ENCODE peak calls at places on chromosomes 16 and 17, in six cellular contexts. One of them, this sample, is unnamed.

GRCh38 chr17:31593806-31594205 is 202.3 kb downstream of the RAB11FIP4 start:
- DNase-seq in effector memory CD4-positive, alpha-beta T cell: no peak
- DNase-seq in CD4-positive, alpha-beta memory T cell: no peak
- DNase-seq in heart right ventricle: peak; percentile 52
- DNase-seq in lower leg skin: no peak
- DNase-seq in CD8-positive, alpha-beta T cell: no peak
- DNase-seq in this sample: no peak

GRCh38 chr17:57811633-57812280 is 38.1 kb downstream of the MRPS23 start:
- DNase-seq in effector memory CD4-positive, alpha-beta T cell: no peak
- DNase-seq in lower leg skin: no peak
- DNase-seq in heart right ventricle: no peak
- DNase-seq in CD8-positive, alpha-beta T cell: no peak
- DNase-seq in CD4-positive, alpha-beta memory T cell: no peak
- DNase-seq in this sample: no peak

GRCh38 chr16:12146966-12147365 is 170.4 kb downstream of the SNX29 start:
- DNase-seq in CD8-positive, alpha-beta T cell: no peak
- DNase-seq in CD4-positive, alpha-beta memory T cell: no peak
- DNase-seq in lower leg skin: no peak
- DNase-seq in effector memory CD4-positive, alpha-beta T cell: no peak
- DNase-seq in heart right ventricle: no peak
- DNase-seq in this sample: no peak

GRCh38 chr16:68499011-68499410 is 40.1 kb upstream of the ZFP90 start:
- DNase-seq in CD4-positive, alpha-beta memory T cell: no peak
- DNase-seq in CD8-positive, alpha-beta T cell: no peak
- DNase-seq in lower leg skin: no peak
- DNase-seq in heart right ventricle: no peak
- DNase-seq in effector memory CD4-positive, alpha-beta T cell: no peak
- DNase-seq in this sample: peak; percentile 86

GRCh38 chr16:85370881-85371651 is 242.1 kb upstream of the GSE1 start:
- DNase-seq in CD4-positive, alpha-beta memory T cell: no peak
- DNase-seq in effector memory CD4-positive, alpha-beta T cell: no peak
- DNase-seq in heart right ventricle: no peak
- DNase-seq in CD8-positive, alpha-beta T cell: no peak
- DNase-seq in lower leg skin: peak; percentile 59
- DNase-seq in this sample: no peak

GRCh38 chr16:68396481-68396880 is 51.8 kb downstream of the SMPD3 start:
- DNase-seq in heart right ventricle: no peak
- DNase-seq in CD4-positive, alpha-beta memory T cell: peak; percentile 51
- DNase-seq in lower leg skin: no peak
- DNase-seq in effector memory CD4-positive, alpha-beta T cell: peak; percentile 17
- DNase-seq in CD8-positive, alpha-beta T cell: peak; percentile 74
- DNase-seq in this sample: peak; percentile 64

GRCh38 chr16:29909398-29909797 is 9.1 kb downstream of the ASPHD1 start:
- DNase-seq in CD4-positive, alpha-beta memory T cell: no peak
- DNase-seq in lower leg skin: no peak
- DNase-seq in CD8-positive, alpha-beta T cell: no peak
- DNase-seq in effector memory CD4-positive, alpha-beta T cell: no peak
- DNase-seq in heart right ventricle: no peak
- DNase-seq in this sample: no peak

GRCh38 chr17:59869941-59870218 is 22.9 kb downstream of the TUBD1 start:
- DNase-seq in lower leg skin: no peak
- DNase-seq in heart right ventricle: no peak
- DNase-seq in CD4-positive, alpha-beta memory T cell: no peak
- DNase-seq in CD8-positive, alpha-beta T cell: no peak
- DNase-seq in effector memory CD4-positive, alpha-beta T cell: no peak
- DNase-seq in this sample: no peak

GRCh38 chr16:84953051-84953746 is 58.1 kb downstream of the ZDHHC7 start:
- DNase-seq in CD4-positive, alpha-beta memory T cell: no peak
- DNase-seq in CD8-positive, alpha-beta T cell: no peak
- DNase-seq in effector memory CD4-positive, alpha-beta T cell: no peak
- DNase-seq in lower leg skin: no peak
- DNase-seq in heart right ventricle: no peak
- DNase-seq in this sample: no peak

GRCh38 chr16:79272141-79272577 is 328.4 kb downstream of the MAF start:
- DNase-seq in lower leg skin: no peak
- DNase-seq in heart right ventricle: no peak
- DNase-seq in effector memory CD4-positive, alpha-beta T cell: peak; percentile 40
- DNase-seq in CD4-positive, alpha-beta memory T cell: peak; percentile 75
- DNase-seq in CD8-positive, alpha-beta T cell: peak; percentile 72
- DNase-seq in this sample: peak; percentile 93

GRCh38 chr17:27631897-27632725 is 1.1 kb downstream of the LGALS9 start:
- DNase-seq in effector memory CD4-positive, alpha-beta T cell: no peak
- DNase-seq in lower leg skin: no peak
- DNase-seq in CD8-positive, alpha-beta T cell: no peak
- DNase-seq in heart right ventricle: no peak
- DNase-seq in CD4-positive, alpha-beta memory T cell: no peak
- DNase-seq in this sample: no peak

GRCh38 chr17:67980456-67980855 is 15.8 kb downstream of the C17orf58 start:
- DNase-seq in effector memory CD4-positive, alpha-beta T cell: no peak
- DNase-seq in CD4-positive, alpha-beta memory T cell: no peak
- DNase-seq in CD8-positive, alpha-beta T cell: no peak
- DNase-seq in lower leg skin: no peak
- DNase-seq in heart right ventricle: no peak
- DNase-seq in this sample: no peak

GRCh38 chr17:80811181-80812105 is 180.2 kb upstream of the CHMP6 start:
- DNase-seq in heart right ventricle: no peak
- DNase-seq in lower leg skin: no peak
- DNase-seq in CD8-positive, alpha-beta T cell: no peak
- DNase-seq in effector memory CD4-positive, alpha-beta T cell: no peak
- DNase-seq in CD4-positive, alpha-beta memory T cell: peak; percentile 58
- DNase-seq in this sample: no peak

GRCh38 chr17:9239260-9239820 is 218.0 kb downstream of the NTN1 start:
- DNase-seq in effector memory CD4-positive, alpha-beta T cell: no peak
- DNase-seq in CD8-positive, alpha-beta T cell: no peak
- DNase-seq in CD4-positive, alpha-beta memory T cell: peak; percentile 47
- DNase-seq in heart right ventricle: no peak
- DNase-seq in lower leg skin: no peak
- DNase-seq in this sample: no peak

GRCh38 chr16:106623-107324 is 28.7 kb downstream of the MPG start:
- DNase-seq in lower leg skin: peak; percentile 60
- DNase-seq in heart right ventricle: peak; percentile 53
- DNase-seq in effector memory CD4-positive, alpha-beta T cell: peak; percentile 20
- DNase-seq in CD4-positive, alpha-beta memory T cell: no peak
- DNase-seq in CD8-positive, alpha-beta T cell: peak; percentile 68
- DNase-seq in this sample: peak; percentile 71

GRCh38 chr16:87953308-87954208 is 2.3 kb downstream of the BANP start:
- DNase-seq in lower leg skin: no peak
- DNase-seq in effector memory CD4-positive, alpha-beta T cell: no peak
- DNase-seq in heart right ventricle: no peak
- DNase-seq in CD4-positive, alpha-beta memory T cell: no peak
- DNase-seq in CD8-positive, alpha-beta T cell: no peak
- DNase-seq in this sample: no peak
- H3K4me3 ChIP-seq in lower leg skin: no peak overlapping the region
- H3K4me3 ChIP-seq in effector memory CD4-positive, alpha-beta T cell: no peak overlapping the region
- H3K4me3 ChIP-seq in heart right ventricle: no peak overlapping the region
- H3K4me3 ChIP-seq in CD4-positive, alpha-beta memory T cell: no peak overlapping the region
- H3K4me3 ChIP-seq in CD8-positive, alpha-beta T cell: no peak overlapping the region
- H3K4me3 ChIP-seq in this sample: no peak overlapping the region

DNA sequence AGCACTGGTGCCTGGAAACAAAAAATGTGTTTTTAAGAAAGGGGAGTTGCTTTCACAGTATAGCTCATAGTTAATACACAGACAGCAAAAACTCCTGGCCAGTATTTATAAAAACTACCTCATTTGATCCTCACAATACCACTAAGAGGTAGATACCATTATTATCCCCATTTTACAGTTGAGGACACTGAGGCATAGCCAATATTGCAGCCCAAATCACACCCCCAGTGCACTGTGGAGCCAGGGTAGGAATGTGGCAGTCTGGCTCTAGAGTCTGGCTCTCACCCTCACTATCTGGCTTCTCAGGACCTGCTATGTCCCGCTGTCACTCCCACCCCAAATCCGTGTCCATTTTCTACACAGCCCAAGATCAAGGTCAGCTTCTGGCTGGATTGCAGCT is 2.6 kb downstream of the ARHGAP23 start:
- DNase-seq in CD8-positive, alpha-beta T cell: no peak
- DNase-seq in heart right ventricle: no peak
- DNase-seq in lower leg skin: no peak
- DNase-seq in CD4-positive, alpha-beta memory T cell: no peak
- DNase-seq in effector memory CD4-positive, alpha-beta T cell: no peak
- DNase-seq in this sample: no peak
- H3K4me3 ChIP-seq in CD8-positive, alpha-beta T cell: no peak overlapping the region
- H3K4me3 ChIP-seq in heart right ventricle: no peak overlapping the region
- H3K4me3 ChIP-seq in lower leg skin: no peak overlapping the region
- H3K4me3 ChIP-seq in CD4-positive, alpha-beta memory T cell: no peak overlapping the region
- H3K4me3 ChIP-seq in effector memory CD4-positive, alpha-beta T cell: no peak overlapping the region
- H3K4me3 ChIP-seq in this sample: no peak overlapping the region

GRCh38 chr16:22732959-22733358 is 81.0 kb upstream of the HS3ST2 start:
- DNase-seq in lower leg skin: no peak
- DNase-seq in CD8-positive, alpha-beta T cell: no peak
- DNase-seq in effector memory CD4-positive, alpha-beta T cell: no peak
- DNase-seq in CD4-positive, alpha-beta memory T cell: no peak
- DNase-seq in heart right ventricle: no peak
- DNase-seq in this sample: no peak

GRCh38 chr16:22726868-22727267 is 87.1 kb upstream of the HS3ST2 start:
- DNase-seq in heart right ventricle: no peak
- DNase-seq in lower leg skin: no peak
- DNase-seq in effector memory CD4-positive, alpha-beta T cell: no peak
- DNase-seq in CD8-positive, alpha-beta T cell: no peak
- DNase-seq in CD4-positive, alpha-beta memory T cell: no peak
- DNase-seq in this sample: no peak

GRCh38 chr16:22727285-22728166 is 86.4 kb upstream of the HS3ST2 start:
- DNase-seq in heart right ventricle: no peak
- DNase-seq in effector memory CD4-positive, alpha-beta T cell: no peak
- DNase-seq in CD4-positive, alpha-beta memory T cell: no peak
- DNase-seq in lower leg skin: no peak
- DNase-seq in CD8-positive, alpha-beta T cell: no peak
- DNase-seq in this sample: no peak

GRCh38 chr16:22732315-22732840 is 81.6 kb upstream of the HS3ST2 start:
- DNase-seq in CD4-positive, alpha-beta memory T cell: no peak
- DNase-seq in effector memory CD4-positive, alpha-beta T cell: no peak
- DNase-seq in heart right ventricle: no peak
- DNase-seq in lower leg skin: no peak
- DNase-seq in CD8-positive, alpha-beta T cell: no peak
- DNase-seq in this sample: no peak

DNA sequence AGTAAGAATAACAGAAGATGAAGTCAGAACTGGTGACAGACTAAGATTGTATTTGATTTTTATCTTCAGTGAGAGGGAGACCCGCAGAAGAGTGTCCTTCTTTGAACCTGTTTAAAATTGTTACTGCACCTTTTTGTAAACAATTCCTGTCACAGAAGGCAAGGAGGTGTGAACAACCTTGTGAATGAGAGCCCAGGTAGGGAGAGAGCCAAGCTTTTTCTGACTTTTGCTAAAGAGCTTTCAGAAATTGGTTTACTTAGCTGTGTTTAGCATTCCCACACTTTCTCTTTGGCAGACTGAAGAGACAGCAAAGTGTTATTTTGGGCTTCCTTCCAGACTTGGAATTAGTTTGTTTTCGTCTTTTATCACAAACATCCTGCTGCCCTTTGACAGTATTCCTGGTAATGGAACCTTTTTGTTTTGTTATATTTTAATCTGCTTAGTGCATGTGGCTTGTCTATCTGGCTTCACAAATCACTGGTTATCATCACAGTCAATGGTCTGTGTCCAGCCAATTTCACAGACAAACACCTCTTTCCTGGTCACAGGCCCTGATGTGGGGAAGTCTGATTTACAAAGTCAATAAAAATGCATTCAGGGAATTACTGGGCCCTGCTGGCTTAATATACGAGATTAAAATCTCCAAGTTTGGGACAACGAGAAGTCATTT is 85.7 kb upstream of the HS3ST2 start:
- DNase-seq in CD4-positive, alpha-beta memory T cell: no peak
- DNase-seq in CD8-positive, alpha-beta T cell: no peak
- DNase-seq in heart right ventricle: no peak
- DNase-seq in lower leg skin: peak; percentile 37
- DNase-seq in effector memory CD4-positive, alpha-beta T cell: no peak
- DNase-seq in this sample: no peak
- H3K4me3 ChIP-seq in CD4-positive, alpha-beta memory T cell: no peak overlapping the region
- H3K4me3 ChIP-seq in CD8-positive, alpha-beta T cell: no peak overlapping the region
- H3K4me3 ChIP-seq in heart right ventricle: no peak overlapping the region
- H3K4me3 ChIP-seq in lower leg skin: no peak overlapping the region
- H3K4me3 ChIP-seq in effector memory CD4-positive, alpha-beta T cell: no peak overlapping the region
- H3K4me3 ChIP-seq in this sample: no peak overlapping the region

DNA sequence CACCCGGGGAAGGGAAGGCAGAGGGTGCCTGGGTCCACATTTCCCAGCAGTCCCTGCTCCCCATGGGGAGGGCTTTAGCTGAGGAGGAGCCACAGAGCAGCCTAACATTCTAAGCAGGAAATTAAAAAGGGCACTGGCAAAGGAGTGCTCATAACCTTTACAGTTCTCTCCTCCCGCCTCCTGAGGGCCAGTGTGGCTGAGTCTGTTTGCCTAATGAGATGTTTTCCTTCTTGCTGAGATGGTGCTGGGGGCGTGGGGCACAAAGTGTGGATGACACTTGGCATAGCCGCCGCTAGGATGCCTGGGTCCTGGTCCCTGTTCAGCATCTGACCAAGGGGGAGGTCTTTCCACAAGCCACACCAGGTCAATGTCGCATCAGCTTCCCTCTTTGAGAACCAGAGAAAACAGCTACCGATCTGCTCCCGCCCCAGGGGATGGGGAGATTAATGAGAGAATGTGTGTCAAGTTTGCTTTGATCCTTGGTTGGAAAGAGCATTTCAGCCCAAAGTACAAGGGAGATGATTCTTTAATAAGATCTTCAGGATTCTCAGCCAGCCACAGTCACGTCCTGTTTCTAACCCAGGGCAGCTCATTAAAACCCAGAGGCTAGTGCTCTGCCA is 5.8 kb downstream of the KIF18B start:
- DNase-seq in heart right ventricle: no peak
- DNase-seq in lower leg skin: no peak
- DNase-seq in CD8-positive, alpha-beta T cell: no peak
- DNase-seq in effector memory CD4-positive, alpha-beta T cell: no peak
- DNase-seq in CD4-positive, alpha-beta memory T cell: no peak
- DNase-seq in this sample: no peak
- H3K4me3 ChIP-seq in heart right ventricle: no peak overlapping the region
- H3K4me3 ChIP-seq in lower leg skin: no peak overlapping the region
- H3K4me3 ChIP-seq in CD8-positive, alpha-beta T cell: no peak overlapping the region
- H3K4me3 ChIP-seq in effector memory CD4-positive, alpha-beta T cell: no peak overlapping the region
- H3K4me3 ChIP-seq in CD4-positive, alpha-beta memory T cell: no peak overlapping the region
- H3K4me3 ChIP-seq in this sample: no peak overlapping the region

GRCh38 chr17:77528516-77529327 is 388.0 kb downstream of the SEC14L1 start:
- DNase-seq in lower leg skin: no peak
- DNase-seq in CD8-positive, alpha-beta T cell: no peak
- DNase-seq in heart right ventricle: no peak
- DNase-seq in effector memory CD4-positive, alpha-beta T cell: no peak
- DNase-seq in CD4-positive, alpha-beta memory T cell: no peak
- DNase-seq in this sample: no peak
- H3K4me3 ChIP-seq in lower leg skin: no peak overlapping the region
- H3K4me3 ChIP-seq in CD8-positive, alpha-beta T cell: peak overlapping the region; percentile 15
- H3K4me3 ChIP-seq in heart right ventricle: no peak overlapping the region
- H3K4me3 ChIP-seq in effector memory CD4-positive, alpha-beta T cell: peak overlapping the region; percentile 22
- H3K4me3 ChIP-seq in CD4-positive, alpha-beta memory T cell: no peak overlapping the region
- H3K4me3 ChIP-seq in this sample: peak overlapping the region; percentile 35

This sample was measured in Jurkat, Clone E6-1.